ENCODE peak calls at places on chromosomes 11 and 22, in seven cellular contexts. O is H1, Z is HCT116, K is SK-N-SH, D is NT2/D1, M is GM12878, W is HepG2. E is an unnamed sample.
A peak's percentile ranks its signal among the peaks of the same experiment; 100 is the strongest.

GRCh38 chr11:3747704-3748103 is 49.6 kb downstream of the NUP98 start:
- DNase-seq in W (no peak), K (no peak), M (no peak), D (no peak), Z (no peak), O (no peak), E (no peak)

GRCh38 chr22:20560716-20561115 is 53.3 kb downstream of the MED15 start:
- DNase-seq in O (no peak), Z (no peak), M (no peak), W (no peak), D (no peak), K (no peak), E (no peak)

GRCh38 chr11:83611616-83612015 is 325.4 kb upstream of the CCDC90B start:
- DNase-seq in K (no peak), Z (no peak), D (no peak), W (no peak), O (no peak), M (no peak), E (no peak)

GRCh38 chr11:111001986-111002616 is 243.4 kb upstream of the POU2AF2 start:
- DNase-seq in D (no peak), W (no peak), M (no peak), K (no peak), Z (no peak), O (no peak), E (no peak)

GRCh38 chr11:82732734-82733443 is 775 bp downstream of the FAM181B start:
- DNase-seq in Z (no peak), M (no peak), D (no peak), K (peak; percentile 87), O (peak; percentile 64), W (no peak), E (peak; percentile 40)

GRCh38 chr11:119460582-119460981 is 37.6 kb upstream of the THY1 start:
- DNase-seq in D (no peak), K (no peak), Z (no peak), M (no peak), O (no peak), W (no peak), E (no peak)

GRCh38 chr22:44595841-44596341 is 97.9 kb upstream of the RTL6 start:
- DNase-seq in K (peak; percentile 44), W (no peak), O (no peak), Z (no peak), D (no peak), M (no peak), E (no peak)

GRCh38 chr22:47059701-47060161 is 297.3 kb downstream of the TBC1D22A start:
- DNase-seq in K (no peak), M (peak; percentile 8), W (no peak), D (no peak), O (no peak), Z (no peak), E (no peak)

GRCh38 chr11:76850815-76851214 is 9.9 kb upstream of the ACER3 start:
- DNase-seq in Z (no peak), K (no peak), M (no peak), D (no peak), W (no peak), O (no peak), E (no peak)

GRCh38 chr11:17206448-17206847 is 1.3 kb downstream of the PIK3C2A start:
- DNase-seq in W (no peak), Z (no peak), O (no peak), D (no peak), M (no peak), K (no peak), E (peak; percentile 12)

GRCh38 chr11:80118071-80118470 is 677.2 kb upstream of the TENM4 start:
- DNase-seq in K (no peak), W (no peak), O (no peak), M (no peak), Z (no peak), D (no peak), E (no peak)

GRCh38 chr22:47624277-47625012 is 862.0 kb downstream of the TBC1D22A start:
- DNase-seq in K (no peak), Z (no peak), W (no peak), D (no peak), M (no peak), O (peak; percentile 38), E (no peak)

GRCh38 chr11:83793332-83793731 is 507.2 kb upstream of the CCDC90B start:
- DNase-seq in K (no peak), Z (no peak), M (no peak), D (no peak), W (no peak), O (no peak), E (no peak)

GRCh38 chr22:19903513-19903912 is 38.1 kb upstream of the COMT start:
- DNase-seq in M (no peak), Z (no peak), D (no peak), W (no peak), O (peak; percentile 61), K (no peak), E (no peak)

GRCh38 chr11:113305440-113306336 is 8.7 kb upstream of the TTC12 start:
- DNase-seq in K (peak; percentile 81), M (no peak), O (peak; percentile 85), Z (peak; percentile 53), D (peak; percentile 50), W (peak; percentile 32), E (peak; percentile 58)

GRCh38 chr11:96215094-96215782 is 127.8 kb downstream of the MAML2 start:
- DNase-seq in K (no peak), M (peak; percentile 72), Z (no peak), D (no peak), O (no peak), W (no peak), E (peak; percentile 20)

GRCh38 chr11:118084247-118084646 is 2.5 kb downstream of the SMIM35 start:
- DNase-seq in D (no peak), K (no peak), Z (no peak), O (no peak), M (peak; percentile 4), W (peak; percentile 32), E (no peak)

GRCh38 chr11:62542750-62543567 is 3.6 kb downstream of the AHNAK start:
- DNase-seq in D (no peak), O (peak; percentile 96), K (peak; percentile 90), M (peak; percentile 51), Z (peak; percentile 54), W (no peak), E (peak; percentile 87)

GRCh38 chr11:16184588-16184987 is 171.8 kb downstream of the SOX6 start:
- DNase-seq in K (no peak), Z (no peak), M (no peak), D (no peak), O (no peak), W (peak; percentile 94), E (peak; percentile 21)

GRCh38 chr11:43217856-43218255 is 93.9 kb upstream of the API5 start:
- DNase-seq in D (no peak), O (no peak), K (no peak), M (no peak), W (no peak), Z (no peak), E (no peak)

DNA sequence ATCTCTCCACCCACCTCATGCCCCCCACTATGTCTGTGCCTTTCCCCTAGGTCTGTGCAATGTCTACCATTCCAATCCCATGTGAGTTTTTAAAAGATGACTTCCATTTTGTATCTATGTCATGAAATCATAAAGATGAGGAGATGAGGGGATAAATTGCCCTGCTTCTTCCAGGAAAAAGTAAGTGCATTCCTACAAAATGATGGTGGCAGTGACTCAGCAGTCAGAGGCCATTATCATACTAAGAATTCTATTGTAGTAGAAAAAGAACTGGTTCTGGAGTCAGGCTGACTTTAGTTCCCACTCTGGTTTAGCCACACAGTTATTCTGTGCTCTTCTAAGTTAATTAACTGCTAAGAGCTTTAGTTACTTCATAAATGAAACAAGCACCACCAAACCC is 89.6 kb upstream of the API5 start:
- DNase-seq in M (no peak), W (no peak), O (no peak), Z (no peak), D (no peak), K (no peak), E (no peak)
- TF ChIP-seq YY1 in M (no peak), W (no peak), O (no peak), Z (no peak), D (no peak), K (no peak), E (no peak)

DNA sequence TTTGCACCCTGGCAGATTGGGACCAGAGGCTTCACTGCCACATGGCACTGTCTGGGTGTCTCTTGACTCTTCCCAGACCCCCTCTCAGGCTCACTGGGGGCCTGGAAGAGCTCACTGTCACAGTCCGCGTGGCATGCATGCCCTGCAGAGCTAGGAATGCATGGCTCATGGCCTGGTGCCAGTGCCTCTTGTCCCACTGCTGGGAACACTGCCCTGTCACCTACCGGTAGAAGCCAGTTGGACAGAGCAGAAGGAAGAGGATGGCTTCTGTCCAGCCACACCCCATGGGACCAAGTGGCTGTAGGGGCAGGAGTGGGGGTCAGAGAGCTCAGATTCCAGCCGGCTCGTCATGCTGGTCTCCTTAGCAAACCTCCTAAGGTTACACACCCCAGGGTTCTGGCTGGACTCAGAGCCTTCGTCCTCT is 29.7 kb downstream of the MB start:
- DNase-seq in D (no peak), W (no peak), Z (no peak), K (peak; percentile 86), O (no peak), M (no peak), E (no peak)
- TF ChIP-seq YY1 in D (no peak), W (no peak), Z (no peak), K (no peak), O (no peak), M (no peak), E (no peak)

GRCh38 chr11:128316541-128317206 is 270.7 kb downstream of the ETS1 start:
- DNase-seq in D (no peak), W (no peak), O (no peak), M (no peak), Z (no peak), K (no peak), E (no peak)

GRCh38 chr11:128323381-128323780 is 264.0 kb downstream of the ETS1 start:
- DNase-seq in D (no peak), K (no peak), Z (no peak), M (no peak), W (no peak), O (no peak), E (no peak)

GRCh38 chr11:128313931-128314330 is 273.4 kb downstream of the ETS1 start:
- DNase-seq in D (no peak), Z (no peak), K (no peak), O (no peak), M (no peak), W (no peak), E (no peak)

GRCh38 chr11:128315933-128316332 is 271.4 kb downstream of the ETS1 start:
- DNase-seq in W (no peak), D (no peak), Z (no peak), O (no peak), K (no peak), M (no peak), E (no peak)

GRCh38 chr11:128318856-128319474 is 268.4 kb downstream of the ETS1 start:
- DNase-seq in W (no peak), M (peak; percentile 93), O (no peak), K (no peak), Z (no peak), D (no peak), E (no peak)
- TF ChIP-seq YY1 in W (no peak), M (peak; percentile 13), O (no peak), K (no peak), Z (no peak), D (no peak), E (no peak)

DNA sequence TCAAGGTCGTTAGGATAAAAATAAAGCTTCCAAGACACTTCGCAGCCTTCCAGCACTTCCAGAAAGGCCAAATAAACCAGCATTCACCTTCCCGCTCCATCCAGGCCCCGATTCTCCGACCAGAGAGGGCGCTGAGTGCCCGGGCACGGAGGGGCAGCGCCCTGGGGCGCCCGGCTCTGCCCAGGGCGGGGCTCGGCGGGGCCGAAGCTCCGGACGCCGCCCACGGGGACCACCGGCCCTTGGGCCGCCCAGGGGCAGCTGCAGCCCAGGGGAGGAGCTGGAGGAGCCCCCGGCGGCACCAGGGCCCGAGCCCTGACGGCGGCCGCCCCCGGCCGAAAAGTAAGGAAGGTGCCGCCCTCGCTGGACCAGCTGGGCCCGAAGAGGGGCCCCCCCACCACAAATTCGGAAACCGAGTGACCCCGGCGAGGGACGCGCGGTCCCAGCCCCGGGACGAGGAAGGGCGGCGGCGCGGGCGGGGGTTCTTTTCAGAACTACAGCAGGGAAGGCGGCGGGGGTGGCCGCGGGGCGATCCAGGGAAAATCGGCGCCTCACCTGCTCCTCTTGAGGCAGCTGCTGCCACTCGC is 346 bp downstream of the ATL3 start:
- DNase-seq in K (peak; percentile 84), W (no peak), M (no peak), Z (no peak), O (peak; percentile 66), D (no peak), E (no peak)
- TF ChIP-seq YY1 in K (no peak), W (no peak), M (no peak), Z (peak; percentile 67), O (peak; percentile 7), D (no peak), E (no peak)